ENCODE peak calls at places on chromosome 13, in six cellular contexts. One of them, this sample, is unnamed.

GRCh38 chr13:86567119-86567518 is 767.9 kb upstream of the SLITRK6 start:
- DNase-seq in AG04450: no peak
- DNase-seq in foreskin fibroblast: no peak
- DNase-seq in thoracic aorta: no peak
- DNase-seq in GM23338: peak
- DNase-seq in astrocyte of the cerebellum: no peak
- DNase-seq in this sample: no peak

GRCh38 chr13:109764474-109765292 is 21.7 kb downstream of the IRS2 start:
- DNase-seq in foreskin fibroblast: peak
- DNase-seq in astrocyte of the cerebellum: no peak
- DNase-seq in thoracic aorta: no peak
- DNase-seq in GM23338: peak
- DNase-seq in AG04450: no peak
- DNase-seq in this sample: no peak

GRCh38 chr13:46712524-46712923 is 84.4 kb downstream of the ESD start:
- DNase-seq in AG04450: no peak
- DNase-seq in GM23338: peak
- DNase-seq in foreskin fibroblast: no peak
- DNase-seq in thoracic aorta: no peak
- DNase-seq in astrocyte of the cerebellum: no peak
- DNase-seq in this sample: no peak

GRCh38 chr13:87322386-87322785 is 348.8 kb upstream of the SLITRK5 start:
- DNase-seq in foreskin fibroblast: no peak
- DNase-seq in astrocyte of the cerebellum: no peak
- DNase-seq in thoracic aorta: no peak
- DNase-seq in GM23338: no peak
- DNase-seq in AG04450: no peak
- DNase-seq in this sample: no peak

GRCh38 chr13:51674276-51674675 is 90.0 kb downstream of the WDFY2 start:
- DNase-seq in astrocyte of the cerebellum: no peak
- DNase-seq in foreskin fibroblast: no peak
- DNase-seq in GM23338: peak
- DNase-seq in AG04450: no peak
- DNase-seq in thoracic aorta: no peak
- DNase-seq in this sample: no peak

GRCh38 chr13:113935523-113935922 is 38.4 kb downstream of the C13orf46 start:
- DNase-seq in astrocyte of the cerebellum: no peak
- DNase-seq in AG04450: no peak
- DNase-seq in thoracic aorta: no peak
- DNase-seq in foreskin fibroblast: no peak
- DNase-seq in GM23338: no peak
- DNase-seq in this sample: no peak

GRCh38 chr13:102091231-102091630 is 310.6 kb downstream of the FGF14 start:
- DNase-seq in AG04450: no peak
- DNase-seq in thoracic aorta: no peak
- DNase-seq in GM23338: peak
- DNase-seq in astrocyte of the cerebellum: no peak
- DNase-seq in foreskin fibroblast: peak
- DNase-seq in this sample: no peak

GRCh38 chr13:109790951-109791605 is 4.7 kb upstream of the IRS2 start:
- DNase-seq in GM23338: peak
- DNase-seq in thoracic aorta: no peak
- DNase-seq in AG04450: no peak
- DNase-seq in astrocyte of the cerebellum: no peak
- DNase-seq in foreskin fibroblast: peak
- DNase-seq in this sample: no peak

GRCh38 chr13:54029226-54029625 is 1000.6 kb downstream of the OLFM4 start:
- DNase-seq in GM23338: peak
- DNase-seq in AG04450: no peak
- DNase-seq in astrocyte of the cerebellum: peak
- DNase-seq in foreskin fibroblast: no peak
- DNase-seq in thoracic aorta: no peak
- DNase-seq in this sample: no peak

GRCh38 chr13:109626386-109627171 is 159.8 kb downstream of the IRS2 start:
- DNase-seq in foreskin fibroblast: no peak
- DNase-seq in thoracic aorta: no peak
- DNase-seq in AG04450: no peak
- DNase-seq in GM23338: no peak
- DNase-seq in astrocyte of the cerebellum: no peak
- DNase-seq in this sample: no peak

GRCh38 chr13:30963794-30964193 is 31.3 kb downstream of the TEX26 start:
- DNase-seq in GM23338: no peak
- DNase-seq in foreskin fibroblast: peak
- DNase-seq in astrocyte of the cerebellum: no peak
- DNase-seq in thoracic aorta: no peak
- DNase-seq in AG04450: no peak
- DNase-seq in this sample: no peak

GRCh38 chr13:105338044-105338443 is 1197.4 kb downstream of the EFNB2 start:
- DNase-seq in foreskin fibroblast: no peak
- DNase-seq in thoracic aorta: no peak
- DNase-seq in astrocyte of the cerebellum: no peak
- DNase-seq in GM23338: no peak
- DNase-seq in AG04450: no peak
- DNase-seq in this sample: no peak

GRCh38 chr13:41017744-41018582 is 1.2 kb downstream of the ELF1 start:
- DNase-seq in thoracic aorta: no peak
- DNase-seq in foreskin fibroblast: no peak
- DNase-seq in AG04450: no peak
- DNase-seq in GM23338: no peak
- DNase-seq in astrocyte of the cerebellum: no peak
- DNase-seq in this sample: no peak

GRCh38 chr13:41019578-41020347 is 647 bp upstream of the ELF1 start:
- DNase-seq in astrocyte of the cerebellum: no peak
- DNase-seq in foreskin fibroblast: no peak
- DNase-seq in thoracic aorta: no peak
- DNase-seq in GM23338: no peak
- DNase-seq in AG04450: no peak
- DNase-seq in this sample: no peak

GRCh38 chr13:41017153-41017552 is 2.0 kb downstream of the ELF1 start:
- DNase-seq in astrocyte of the cerebellum: no peak
- DNase-seq in GM23338: no peak
- DNase-seq in AG04450: no peak
- DNase-seq in foreskin fibroblast: no peak
- DNase-seq in thoracic aorta: no peak
- DNase-seq in this sample: no peak

GRCh38 chr13:41018583-41018909 is 570 bp downstream of the ELF1 start:
- DNase-seq in GM23338: no peak
- DNase-seq in AG04450: no peak
- DNase-seq in foreskin fibroblast: no peak
- DNase-seq in thoracic aorta: no peak
- DNase-seq in astrocyte of the cerebellum: no peak
- DNase-seq in this sample: no peak

DNA sequence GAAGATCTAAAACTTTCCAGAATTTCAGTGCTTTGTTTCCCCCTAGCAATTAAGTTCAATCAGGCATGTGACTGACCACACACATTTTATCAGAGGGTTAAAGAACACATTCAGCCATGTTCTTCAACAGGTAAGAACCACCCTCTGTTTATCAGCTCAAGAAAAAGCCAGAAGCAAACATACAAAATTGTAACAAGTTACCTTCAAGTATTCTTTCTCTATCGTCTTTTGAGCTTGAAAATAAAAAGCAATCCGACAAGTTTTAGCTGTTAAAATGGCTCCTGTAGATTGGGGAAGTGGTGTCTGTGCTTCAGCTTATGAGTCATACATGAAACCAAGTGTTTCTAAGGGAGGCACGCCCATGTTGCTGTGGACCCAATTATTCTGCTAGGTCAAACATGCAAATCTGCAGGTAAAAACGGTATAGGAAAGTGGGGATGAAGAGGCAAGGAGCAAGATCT is at the start of gene ELF1:
- DNase-seq in thoracic aorta: no peak
- DNase-seq in AG04450: no peak
- DNase-seq in GM23338: peak
- DNase-seq in foreskin fibroblast: peak
- DNase-seq in astrocyte of the cerebellum: peak
- DNase-seq in this sample: no peak
- H3K4me3 ChIP-seq in thoracic aorta: peak
- H3K4me3 ChIP-seq in AG04450: no peak
- H3K4me3 ChIP-seq in GM23338: no peak
- H3K4me3 ChIP-seq in foreskin fibroblast: no peak
- H3K4me3 ChIP-seq in astrocyte of the cerebellum: no peak
- H3K4me3 ChIP-seq in this sample: no peak

GRCh38 chr13:28013482-28013881 is 25.0 kb upstream of the URAD start:
- DNase-seq in GM23338: no peak
- DNase-seq in foreskin fibroblast: no peak
- DNase-seq in astrocyte of the cerebellum: no peak
- DNase-seq in AG04450: no peak
- DNase-seq in thoracic aorta: no peak
- DNase-seq in this sample: no peak
- H3K4me3 ChIP-seq in GM23338: no peak
- H3K4me3 ChIP-seq in foreskin fibroblast: no peak
- H3K4me3 ChIP-seq in astrocyte of the cerebellum: no peak
- H3K4me3 ChIP-seq in AG04450: no peak
- H3K4me3 ChIP-seq in thoracic aorta: no peak
- H3K4me3 ChIP-seq in this sample: no peak

GRCh38 chr13:97262058-97262457 is 39.9 kb downstream of the MBNL2 start:
- DNase-seq in GM23338: no peak
- DNase-seq in AG04450: no peak
- DNase-seq in thoracic aorta: no peak
- DNase-seq in astrocyte of the cerebellum: no peak
- DNase-seq in foreskin fibroblast: no peak
- DNase-seq in this sample: no peak

GRCh38 chr13:97259787-97260641 is 37.9 kb downstream of the MBNL2 start:
- DNase-seq in foreskin fibroblast: peak
- DNase-seq in AG04450: no peak
- DNase-seq in thoracic aorta: no peak
- DNase-seq in GM23338: no peak
- DNase-seq in astrocyte of the cerebellum: no peak
- DNase-seq in this sample: no peak

GRCh38 chr13:97263160-97263559 is 41.0 kb downstream of the MBNL2 start:
- DNase-seq in astrocyte of the cerebellum: no peak
- DNase-seq in foreskin fibroblast: no peak
- DNase-seq in thoracic aorta: no peak
- DNase-seq in AG04450: no peak
- DNase-seq in GM23338: no peak
- DNase-seq in this sample: no peak

GRCh38 chr13:97258801-97259200 is 36.7 kb downstream of the MBNL2 start:
- DNase-seq in astrocyte of the cerebellum: no peak
- DNase-seq in AG04450: no peak
- DNase-seq in GM23338: no peak
- DNase-seq in foreskin fibroblast: peak
- DNase-seq in thoracic aorta: no peak
- DNase-seq in this sample: no peak

GRCh38 chr13:97261254-97262015 is 39.3 kb downstream of the MBNL2 start:
- DNase-seq in foreskin fibroblast: no peak
- DNase-seq in GM23338: no peak
- DNase-seq in AG04450: no peak
- DNase-seq in astrocyte of the cerebellum: no peak
- DNase-seq in thoracic aorta: no peak
- DNase-seq in this sample: no peak
- H3K4me3 ChIP-seq in foreskin fibroblast: no peak
- H3K4me3 ChIP-seq in GM23338: no peak
- H3K4me3 ChIP-seq in AG04450: no peak
- H3K4me3 ChIP-seq in astrocyte of the cerebellum: no peak
- H3K4me3 ChIP-seq in thoracic aorta: no peak
- H3K4me3 ChIP-seq in this sample: no peak

DNA sequence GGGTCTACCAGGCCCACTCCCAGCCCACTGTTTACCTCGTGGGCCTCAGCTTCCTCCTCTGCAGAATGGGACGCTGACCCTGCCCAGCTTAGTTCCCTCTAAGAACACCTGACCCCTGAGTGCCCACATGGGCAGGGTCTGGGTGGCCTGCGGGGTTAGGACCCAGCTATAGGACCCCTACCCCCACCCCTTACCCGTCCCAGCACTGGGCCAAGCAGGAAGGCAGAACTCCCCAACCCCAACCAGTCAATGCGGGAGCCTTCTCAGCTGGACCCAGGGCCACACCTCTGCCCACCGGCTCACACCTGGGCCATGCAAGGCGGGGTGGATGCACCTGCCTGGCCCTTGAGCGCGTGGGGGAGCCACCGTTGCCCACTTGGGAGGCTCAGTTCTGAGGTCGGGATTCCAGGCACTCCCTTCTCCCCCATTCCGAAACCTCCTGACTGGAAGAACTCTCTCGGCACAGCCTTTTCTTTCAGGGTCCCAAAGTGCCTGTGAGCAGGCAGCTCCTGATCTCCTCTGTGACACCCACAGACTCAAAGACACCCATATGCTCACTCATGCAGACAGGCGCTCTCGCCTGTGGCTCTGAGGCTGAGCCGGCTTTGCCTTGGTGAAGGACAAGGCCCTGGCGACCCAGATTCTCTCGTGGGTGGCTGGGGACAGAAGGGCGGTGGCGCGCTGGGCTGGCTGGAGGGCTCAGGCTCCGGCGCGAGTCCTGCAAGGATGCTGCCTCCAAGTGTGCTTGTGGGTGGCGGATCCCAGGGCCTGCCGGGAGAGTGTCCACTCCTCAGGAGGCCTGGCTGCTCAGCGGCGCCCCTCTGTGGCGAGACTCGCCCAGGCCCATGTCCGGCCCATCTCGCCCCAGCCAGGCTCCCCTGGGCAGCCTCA is 27.9 kb upstream of the PARP4 start:
- DNase-seq in GM23338: peak
- DNase-seq in foreskin fibroblast: peak
- DNase-seq in AG04450: no peak
- DNase-seq in astrocyte of the cerebellum: no peak
- DNase-seq in thoracic aorta: no peak
- DNase-seq in this sample: no peak
- H3K4me3 ChIP-seq in GM23338: peak
- H3K4me3 ChIP-seq in foreskin fibroblast: no peak
- H3K4me3 ChIP-seq in AG04450: no peak
- H3K4me3 ChIP-seq in astrocyte of the cerebellum: no peak
- H3K4me3 ChIP-seq in thoracic aorta: no peak
- H3K4me3 ChIP-seq in this sample: no peak